ENCODE peak calls at places on chromosomes 12 and 14, in ten cellular contexts. One of them, this sample, is unnamed. For H3K4me1, the result is how much of the 10 kb centered on the place peaks cover.

GRCh38 chr12:20370001-20370381 is 1.7 kb downstream of the PDE3A start:
- DNase-seq in CD8-positive, alpha-beta memory T cell: no peak
- DNase-seq in A549: peak
- DNase-seq in body of pancreas: peak
- DNase-seq in transverse colon: peak
- DNase-seq in IMR-90: no peak
- DNase-seq in aorta: no peak
- DNase-seq in HCT116: no peak
- DNase-seq in effector memory CD4-positive, alpha-beta T cell: no peak
- DNase-seq in psoas muscle: no peak
- DNase-seq in this sample: no peak

GRCh38 chr12:3543826-3544225 is 52.8 kb downstream of the PRMT8 start:
- DNase-seq in CD8-positive, alpha-beta memory T cell: no peak
- DNase-seq in A549: no peak
- DNase-seq in body of pancreas: no peak
- DNase-seq in transverse colon: no peak
- DNase-seq in IMR-90: no peak
- DNase-seq in aorta: no peak
- DNase-seq in HCT116: no peak
- DNase-seq in effector memory CD4-positive, alpha-beta T cell: no peak
- DNase-seq in psoas muscle: no peak
- DNase-seq in this sample: no peak

GRCh38 chr12:77724367-77724957 is 106.2 kb upstream of the NAV3 start:
- DNase-seq in CD8-positive, alpha-beta memory T cell: no peak
- DNase-seq in A549: no peak
- DNase-seq in body of pancreas: peak
- DNase-seq in transverse colon: no peak
- DNase-seq in IMR-90: peak
- DNase-seq in aorta: no peak
- DNase-seq in HCT116: peak
- DNase-seq in effector memory CD4-positive, alpha-beta T cell: no peak
- DNase-seq in psoas muscle: no peak
- DNase-seq in this sample: peak

GRCh38 chr14:38958589-38958988 is 144.4 kb downstream of the SEC23A start:
- DNase-seq in CD8-positive, alpha-beta memory T cell: no peak
- DNase-seq in A549: no peak
- DNase-seq in body of pancreas: no peak
- DNase-seq in transverse colon: no peak
- DNase-seq in IMR-90: no peak
- DNase-seq in aorta: no peak
- DNase-seq in HCT116: no peak
- DNase-seq in effector memory CD4-positive, alpha-beta T cell: no peak
- DNase-seq in psoas muscle: no peak
- DNase-seq in this sample: no peak

GRCh38 chr12:6383572-6384498 is at the start of gene LTBR:
- DNase-seq in CD8-positive, alpha-beta memory T cell: no peak
- DNase-seq in A549: peak
- DNase-seq in body of pancreas: peak
- DNase-seq in transverse colon: peak
- DNase-seq in IMR-90: peak
- DNase-seq in aorta: peak
- DNase-seq in HCT116: no peak
- DNase-seq in effector memory CD4-positive, alpha-beta T cell: no peak
- DNase-seq in psoas muscle: peak
- DNase-seq in this sample: no peak

GRCh38 chr14:100268591-100269207 is 29.8 kb downstream of the YY1 start:
- DNase-seq in CD8-positive, alpha-beta memory T cell: no peak
- DNase-seq in A549: no peak
- DNase-seq in body of pancreas: no peak
- DNase-seq in transverse colon: no peak
- DNase-seq in IMR-90: no peak
- DNase-seq in aorta: no peak
- DNase-seq in HCT116: no peak
- DNase-seq in effector memory CD4-positive, alpha-beta T cell: no peak
- DNase-seq in psoas muscle: no peak
- DNase-seq in this sample: no peak

GRCh38 chr14:98138666-98139065 is 1133.3 kb downstream of the BCL11B start:
- DNase-seq in CD8-positive, alpha-beta memory T cell: peak
- DNase-seq in A549: peak
- DNase-seq in body of pancreas: no peak
- DNase-seq in transverse colon: peak
- DNase-seq in IMR-90: no peak
- DNase-seq in aorta: no peak
- DNase-seq in HCT116: peak
- DNase-seq in effector memory CD4-positive, alpha-beta T cell: peak
- DNase-seq in psoas muscle: no peak
- DNase-seq in this sample: peak

GRCh38 chr14:68104518-68104917 is 284.9 kb downstream of the RAD51B start:
- DNase-seq in CD8-positive, alpha-beta memory T cell: no peak
- DNase-seq in A549: no peak
- DNase-seq in body of pancreas: no peak
- DNase-seq in transverse colon: no peak
- DNase-seq in IMR-90: peak
- DNase-seq in aorta: no peak
- DNase-seq in HCT116: no peak
- DNase-seq in effector memory CD4-positive, alpha-beta T cell: no peak
- DNase-seq in psoas muscle: no peak
- DNase-seq in this sample: no peak

GRCh38 chr12:50185496-50185895 is 18.3 kb upstream of the CERS5 start:
- DNase-seq in CD8-positive, alpha-beta memory T cell: no peak
- DNase-seq in A549: no peak
- DNase-seq in body of pancreas: no peak
- DNase-seq in transverse colon: no peak
- DNase-seq in IMR-90: no peak
- DNase-seq in aorta: no peak
- DNase-seq in HCT116: no peak
- DNase-seq in effector memory CD4-positive, alpha-beta T cell: no peak
- DNase-seq in psoas muscle: no peak
- DNase-seq in this sample: no peak

GRCh38 chr12:50185975-50186663 is 18.9 kb upstream of the CERS5 start:
- DNase-seq in CD8-positive, alpha-beta memory T cell: no peak
- DNase-seq in A549: no peak
- DNase-seq in body of pancreas: no peak
- DNase-seq in transverse colon: no peak
- DNase-seq in IMR-90: peak
- DNase-seq in aorta: no peak
- DNase-seq in HCT116: no peak
- DNase-seq in effector memory CD4-positive, alpha-beta T cell: no peak
- DNase-seq in psoas muscle: no peak
- DNase-seq in this sample: no peak

GRCh38 chr12:50186667-50187066 is 19.5 kb upstream of the CERS5 start:
- DNase-seq in CD8-positive, alpha-beta memory T cell: no peak
- DNase-seq in A549: no peak
- DNase-seq in body of pancreas: no peak
- DNase-seq in transverse colon: no peak
- DNase-seq in IMR-90: peak
- DNase-seq in aorta: no peak
- DNase-seq in HCT116: no peak
- DNase-seq in effector memory CD4-positive, alpha-beta T cell: no peak
- DNase-seq in psoas muscle: no peak
- DNase-seq in this sample: no peak

GRCh38 chr12:50182461-50182860 is 15.3 kb upstream of the CERS5 start:
- DNase-seq in CD8-positive, alpha-beta memory T cell: no peak
- DNase-seq in A549: no peak
- DNase-seq in body of pancreas: no peak
- DNase-seq in transverse colon: no peak
- DNase-seq in IMR-90: no peak
- DNase-seq in aorta: no peak
- DNase-seq in HCT116: no peak
- DNase-seq in effector memory CD4-positive, alpha-beta T cell: no peak
- DNase-seq in psoas muscle: no peak
- DNase-seq in this sample: no peak

GRCh38 chr12:50184261-50184660 is 17.1 kb upstream of the CERS5 start:
- DNase-seq in CD8-positive, alpha-beta memory T cell: no peak
- DNase-seq in A549: no peak
- DNase-seq in body of pancreas: no peak
- DNase-seq in transverse colon: peak
- DNase-seq in IMR-90: no peak
- DNase-seq in aorta: no peak
- DNase-seq in HCT116: no peak
- DNase-seq in effector memory CD4-positive, alpha-beta T cell: no peak
- DNase-seq in psoas muscle: no peak
- DNase-seq in this sample: no peak
- H3K4me1 ChIP-seq in CD8-positive, alpha-beta memory T cell: under half
- H3K4me1 ChIP-seq in A549: under half
- H3K4me1 ChIP-seq in body of pancreas: under half
- H3K4me1 ChIP-seq in transverse colon: half or more
- H3K4me1 ChIP-seq in IMR-90: under half
- H3K4me1 ChIP-seq in aorta: under half
- H3K4me1 ChIP-seq in HCT116: under half
- H3K4me1 ChIP-seq in effector memory CD4-positive, alpha-beta T cell: under half
- H3K4me1 ChIP-seq in psoas muscle: under half
- H3K4me1 ChIP-seq in this sample: under half

GRCh38 chr12:110370732-110371141 is 32.8 kb downstream of the ANAPC7 start:
- DNase-seq in CD8-positive, alpha-beta memory T cell: no peak
- DNase-seq in A549: no peak
- DNase-seq in body of pancreas: no peak
- DNase-seq in transverse colon: no peak
- DNase-seq in IMR-90: no peak
- DNase-seq in aorta: no peak
- DNase-seq in HCT116: no peak
- DNase-seq in effector memory CD4-positive, alpha-beta T cell: no peak
- DNase-seq in psoas muscle: no peak
- DNase-seq in this sample: no peak

GRCh38 chr12:110371408-110372055 is 32.0 kb downstream of the ANAPC7 start:
- DNase-seq in CD8-positive, alpha-beta memory T cell: no peak
- DNase-seq in A549: no peak
- DNase-seq in body of pancreas: no peak
- DNase-seq in transverse colon: no peak
- DNase-seq in IMR-90: no peak
- DNase-seq in aorta: peak
- DNase-seq in HCT116: no peak
- DNase-seq in effector memory CD4-positive, alpha-beta T cell: no peak
- DNase-seq in psoas muscle: no peak
- DNase-seq in this sample: no peak

GRCh38 chr12:110373025-110373876 is 30.3 kb downstream of the ANAPC7 start:
- DNase-seq in CD8-positive, alpha-beta memory T cell: no peak
- DNase-seq in A549: no peak
- DNase-seq in body of pancreas: no peak
- DNase-seq in transverse colon: no peak
- DNase-seq in IMR-90: no peak
- DNase-seq in aorta: no peak
- DNase-seq in HCT116: no peak
- DNase-seq in effector memory CD4-positive, alpha-beta T cell: no peak
- DNase-seq in psoas muscle: no peak
- DNase-seq in this sample: no peak

GRCh38 chr12:110372056-110372425 is 31.5 kb downstream of the ANAPC7 start:
- DNase-seq in CD8-positive, alpha-beta memory T cell: no peak
- DNase-seq in A549: no peak
- DNase-seq in body of pancreas: no peak
- DNase-seq in transverse colon: no peak
- DNase-seq in IMR-90: no peak
- DNase-seq in aorta: no peak
- DNase-seq in HCT116: no peak
- DNase-seq in effector memory CD4-positive, alpha-beta T cell: no peak
- DNase-seq in psoas muscle: no peak
- DNase-seq in this sample: no peak

GRCh38 chr12:110373962-110374611 is 29.4 kb downstream of the ANAPC7 start:
- DNase-seq in CD8-positive, alpha-beta memory T cell: no peak
- DNase-seq in A549: no peak
- DNase-seq in body of pancreas: no peak
- DNase-seq in transverse colon: no peak
- DNase-seq in IMR-90: no peak
- DNase-seq in aorta: no peak
- DNase-seq in HCT116: no peak
- DNase-seq in effector memory CD4-positive, alpha-beta T cell: no peak
- DNase-seq in psoas muscle: no peak
- DNase-seq in this sample: no peak
- H3K27ac ChIP-seq in CD8-positive, alpha-beta memory T cell: no peak
- H3K27ac ChIP-seq in A549: no peak
- H3K27ac ChIP-seq in body of pancreas: no peak
- H3K27ac ChIP-seq in transverse colon: peak
- H3K27ac ChIP-seq in IMR-90: no peak
- H3K27ac ChIP-seq in aorta: peak
- H3K27ac ChIP-seq in HCT116: no peak
- H3K27ac ChIP-seq in effector memory CD4-positive, alpha-beta T cell: no peak
- H3K27ac ChIP-seq in psoas muscle: peak
- H3K27ac ChIP-seq in this sample: no peak

DNA sequence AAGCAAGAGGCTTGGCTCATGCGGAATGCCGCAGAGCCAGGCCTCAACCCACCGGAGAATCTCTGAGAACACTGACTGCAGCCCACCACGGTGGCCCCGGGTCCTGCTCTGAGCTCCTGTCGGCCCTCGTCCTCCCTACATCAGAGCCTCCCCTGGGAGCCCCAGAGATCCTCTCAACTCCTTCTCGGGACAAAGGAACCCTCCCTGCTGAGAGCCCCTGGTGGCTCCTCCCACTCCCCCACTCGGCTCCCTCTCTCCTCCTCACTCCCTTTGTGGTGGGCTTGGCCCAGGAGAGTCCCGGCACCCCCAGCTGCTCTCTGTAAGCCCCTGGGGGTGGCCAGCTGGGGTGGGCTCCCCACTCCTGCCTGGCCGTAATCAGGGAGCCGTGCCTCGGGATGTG is 11.1 kb upstream of the INF2 start:
- DNase-seq in CD8-positive, alpha-beta memory T cell: peak
- DNase-seq in A549: no peak
- DNase-seq in body of pancreas: no peak
- DNase-seq in transverse colon: no peak
- DNase-seq in IMR-90: peak
- DNase-seq in aorta: no peak
- DNase-seq in HCT116: no peak
- DNase-seq in effector memory CD4-positive, alpha-beta T cell: no peak
- DNase-seq in psoas muscle: peak
- DNase-seq in this sample: no peak
- H3K4me1 ChIP-seq in CD8-positive, alpha-beta memory T cell: under half
- H3K4me1 ChIP-seq in A549: half or more
- H3K4me1 ChIP-seq in body of pancreas: under half
- H3K4me1 ChIP-seq in transverse colon: half or more
- H3K4me1 ChIP-seq in IMR-90: under half
- H3K4me1 ChIP-seq in aorta: under half
- H3K4me1 ChIP-seq in HCT116: half or more
- H3K4me1 ChIP-seq in effector memory CD4-positive, alpha-beta T cell: under half
- H3K4me1 ChIP-seq in psoas muscle: under half
- H3K4me1 ChIP-seq in this sample: under half

GRCh38 chr12:66043035-66043434 is 87.5 kb downstream of the LLPH start:
- DNase-seq in CD8-positive, alpha-beta memory T cell: no peak
- DNase-seq in A549: no peak
- DNase-seq in body of pancreas: no peak
- DNase-seq in transverse colon: no peak
- DNase-seq in IMR-90: no peak
- DNase-seq in aorta: no peak
- DNase-seq in HCT116: no peak
- DNase-seq in effector memory CD4-positive, alpha-beta T cell: no peak
- DNase-seq in psoas muscle: no peak
- DNase-seq in this sample: no peak

GRCh38 chr12:66041651-66042363 is 88.7 kb downstream of the LLPH start:
- DNase-seq in CD8-positive, alpha-beta memory T cell: no peak
- DNase-seq in A549: no peak
- DNase-seq in body of pancreas: no peak
- DNase-seq in transverse colon: no peak
- DNase-seq in IMR-90: no peak
- DNase-seq in aorta: no peak
- DNase-seq in HCT116: no peak
- DNase-seq in effector memory CD4-positive, alpha-beta T cell: no peak
- DNase-seq in psoas muscle: no peak
- DNase-seq in this sample: no peak

GRCh38 chr12:66045506-66045905 is 85.0 kb downstream of the LLPH start:
- DNase-seq in CD8-positive, alpha-beta memory T cell: no peak
- DNase-seq in A549: no peak
- DNase-seq in body of pancreas: no peak
- DNase-seq in transverse colon: no peak
- DNase-seq in IMR-90: no peak
- DNase-seq in aorta: no peak
- DNase-seq in HCT116: no peak
- DNase-seq in effector memory CD4-positive, alpha-beta T cell: no peak
- DNase-seq in psoas muscle: no peak
- DNase-seq in this sample: no peak

GRCh38 chr12:66048218-66048842 is 82.2 kb downstream of the LLPH start:
- DNase-seq in CD8-positive, alpha-beta memory T cell: no peak
- DNase-seq in A549: no peak
- DNase-seq in body of pancreas: no peak
- DNase-seq in transverse colon: peak
- DNase-seq in IMR-90: no peak
- DNase-seq in aorta: no peak
- DNase-seq in HCT116: no peak
- DNase-seq in effector memory CD4-positive, alpha-beta T cell: no peak
- DNase-seq in psoas muscle: no peak
- DNase-seq in this sample: no peak

DNA sequence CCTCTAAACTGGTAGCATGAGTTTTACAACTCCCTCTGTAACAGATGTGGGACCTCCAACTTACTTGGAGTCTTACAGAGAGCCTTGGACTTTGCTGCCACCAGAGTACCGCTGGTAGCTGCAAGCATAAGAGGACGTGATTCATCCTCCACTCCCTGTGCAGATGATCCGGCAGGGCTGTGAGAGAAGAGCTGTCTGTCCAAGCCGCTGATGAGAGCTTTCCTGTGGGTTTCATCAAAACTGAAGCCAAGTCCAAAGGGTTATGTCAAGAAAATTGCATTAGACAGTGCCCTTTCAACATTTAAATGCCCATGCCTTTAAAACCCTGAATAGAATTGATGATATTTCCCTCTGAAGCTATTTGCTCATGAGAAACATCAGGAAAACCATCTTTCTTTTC is 85.8 kb downstream of the LLPH start:
- DNase-seq in CD8-positive, alpha-beta memory T cell: no peak
- DNase-seq in A549: no peak
- DNase-seq in body of pancreas: no peak
- DNase-seq in transverse colon: no peak
- DNase-seq in IMR-90: peak
- DNase-seq in aorta: no peak
- DNase-seq in HCT116: no peak
- DNase-seq in effector memory CD4-positive, alpha-beta T cell: no peak
- DNase-seq in psoas muscle: no peak
- DNase-seq in this sample: no peak
- H3K27ac ChIP-seq in CD8-positive, alpha-beta memory T cell: no peak
- H3K27ac ChIP-seq in A549: no peak
- H3K27ac ChIP-seq in body of pancreas: no peak
- H3K27ac ChIP-seq in transverse colon: no peak
- H3K27ac ChIP-seq in IMR-90: no peak
- H3K27ac ChIP-seq in aorta: no peak
- H3K27ac ChIP-seq in HCT116: no peak
- H3K27ac ChIP-seq in effector memory CD4-positive, alpha-beta T cell: no peak
- H3K27ac ChIP-seq in psoas muscle: no peak
- H3K27ac ChIP-seq in this sample: no peak

This sample was measured in iPS DF 6.9.